ENCODE peak calls at places on chromosomes 2 and 18, in nine cellular contexts. Z is neural progenitor cell; K is right cardiac atrium; X is PC-9; H is IMR-90; P is GM23248; M is psoas muscle; S is CD8-positive, alpha-beta T cell; O is spleen. N is an unnamed sample.

GRCh38 chr18:26655614-26656400 is 107.5 kb upstream of the KCTD1 start:
- DNase-seq in Z (peak; percentile 76), K (peak; percentile 68), X (peak; percentile 47), H (peak; percentile 11), P (peak; percentile 75), M (peak; percentile 48), S (no peak), O (no peak), N (no peak)

GRCh38 chr2:235688511-235689426 is 194.9 kb downstream of the AGAP1 start:
- DNase-seq in Z (no peak), K (no peak), X (no peak), H (no peak), P (no peak), M (no peak), S (no peak), O (no peak), N (no peak)

GRCh38 chr2:216743781-216744180 is 48.4 kb upstream of the IGFBP5 start:
- DNase-seq in Z (no peak), K (no peak), X (no peak), H (peak; percentile 30), P (no peak), M (no peak), S (no peak), O (no peak), N (no peak)

GRCh38 chr2:108560895-108561530 is 26.7 kb downstream of the LIMS1 start:
- DNase-seq in Z (no peak), K (no peak), X (no peak), H (no peak), P (no peak), M (no peak), S (no peak), O (no peak), N (no peak)

GRCh38 chr2:10935953-10936942 is 24.5 kb downstream of the KCNF1 start:
- DNase-seq in Z (no peak), K (no peak), X (peak; percentile 98), H (peak; percentile 100), P (peak; percentile 98), M (no peak), S (no peak), O (no peak), N (no peak)

GRCh38 chr2:121944072-121944829 is 188.8 kb downstream of the TSN start:
- DNase-seq in Z (no peak), K (peak; percentile 23), X (no peak), H (peak; percentile 56), P (peak; percentile 95), M (peak; percentile 17), S (no peak), O (no peak), N (peak; percentile 63)

GRCh38 chr2:29063646-29064372 is 10.5 kb downstream of the PCARE start:
- DNase-seq in Z (peak; percentile 68), K (no peak), X (peak; percentile 33), H (peak; percentile 68), P (peak; percentile 78), M (peak; percentile 25), S (no peak), O (no peak), N (no peak)

GRCh38 chr2:46170611-46171385 is 126.4 kb upstream of the EPAS1 start:
- DNase-seq in Z (no peak), K (no peak), X (no peak), H (no peak), P (no peak), M (no peak), S (no peak), O (peak; percentile 43), N (no peak)

GRCh38 chr2:217610411-217610814 is 392.4 kb downstream of the TNS1 start:
- DNase-seq in Z (no peak), K (no peak), X (no peak), H (no peak), P (no peak), M (no peak), S (peak; percentile 72), O (no peak), N (no peak)

GRCh38 chr2:44740678-44741077 is 200.8 kb upstream of the SIX3 start:
- DNase-seq in Z (no peak), K (no peak), X (peak; percentile 71), H (peak; percentile 12), P (peak; percentile 42), M (no peak), S (no peak), O (no peak), N (no peak)

GRCh38 chr18:48061781-48062570 is 131.5 kb upstream of the SMAD2 start:
- DNase-seq in Z (no peak), K (no peak), X (no peak), H (no peak), P (peak; percentile 19), M (no peak), S (no peak), O (peak; percentile 20), N (no peak)

GRCh38 chr2:148545387-148546256 is 98.9 kb upstream of the EPC2 start:
- DNase-seq in Z (no peak), K (no peak), X (no peak), H (no peak), P (no peak), M (no peak), S (no peak), O (no peak), N (no peak)

GRCh38 chr2:52916976-52917375 is 850.6 kb upstream of the CHAC2 start:
- DNase-seq in Z (no peak), K (no peak), X (no peak), H (no peak), P (no peak), M (no peak), S (no peak), O (no peak), N (no peak)

DNA sequence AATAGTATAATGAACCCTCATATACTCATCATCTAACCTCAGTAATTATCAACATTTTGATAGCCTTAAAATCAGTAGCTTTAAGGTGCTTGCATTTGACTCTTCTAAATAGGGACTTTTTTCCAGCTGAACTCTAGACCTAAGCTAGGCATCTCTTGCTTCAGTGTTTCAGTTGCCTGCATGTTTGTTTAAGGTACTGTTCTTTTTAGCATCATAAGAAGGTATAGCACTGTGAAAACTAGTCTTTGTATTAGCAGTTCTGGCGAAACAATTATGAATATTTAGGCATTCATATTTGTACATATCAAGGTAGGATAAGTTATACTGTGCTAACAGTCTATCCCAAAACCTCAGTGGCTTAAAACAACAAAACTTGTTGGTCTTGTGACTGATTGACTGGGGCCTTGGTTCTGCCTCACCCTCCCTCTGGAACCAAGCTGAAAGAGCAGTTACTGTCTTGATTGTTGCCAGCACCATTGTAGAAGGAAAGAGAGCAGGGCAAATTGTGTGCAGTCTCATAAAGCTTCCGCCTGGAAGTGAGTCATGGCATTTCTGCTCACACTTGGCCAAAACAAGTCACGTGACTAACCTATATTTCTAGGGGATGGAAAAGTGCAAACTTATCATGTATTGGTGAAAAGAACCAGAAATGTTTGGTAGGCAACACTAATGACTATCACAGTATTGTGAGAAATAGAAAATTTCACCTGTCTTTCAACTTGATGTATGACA is 24.3 kb downstream of the GALNT1 start:
- DNase-seq in Z (no peak), K (no peak), X (no peak), H (peak; percentile 43), P (peak; percentile 11), M (no peak), S (no peak), O (no peak), N (no peak)
- H3K27ac ChIP-seq in Z (no peak overlapping the region), K (no peak overlapping the region), X (no peak overlapping the region), H (no peak overlapping the region), P (no peak overlapping the region), M (no peak overlapping the region), S (no peak overlapping the region), O (no peak overlapping the region), N (no peak overlapping the region)

GRCh38 chr2:43302311-43303051 is 76.1 kb upstream of the ZFP36L2 start:
- DNase-seq in Z (no peak), K (no peak), X (no peak), H (no peak), P (no peak), M (no peak), S (no peak), O (no peak), N (no peak)

GRCh38 chr2:43298496-43298895 is 72.1 kb upstream of the ZFP36L2 start:
- DNase-seq in Z (no peak), K (no peak), X (peak; percentile 29), H (no peak), P (no peak), M (no peak), S (no peak), O (no peak), N (peak; percentile 2)

GRCh38 chr2:43300222-43300621 is 73.8 kb upstream of the ZFP36L2 start:
- DNase-seq in Z (no peak), K (no peak), X (peak; percentile 31), H (no peak), P (no peak), M (no peak), S (no peak), O (no peak), N (peak; percentile 0)

GRCh38 chr2:43303120-43303519 is 76.7 kb upstream of the ZFP36L2 start:
- DNase-seq in Z (no peak), K (no peak), X (no peak), H (no peak), P (no peak), M (no peak), S (no peak), O (no peak), N (no peak)

GRCh38 chr2:43300781-43301586 is 74.6 kb upstream of the ZFP36L2 start:
- DNase-seq in Z (no peak), K (no peak), X (peak; percentile 37), H (no peak), P (no peak), M (no peak), S (no peak), O (no peak), N (peak; percentile 75)
- H3K4me1 ChIP-seq in Z (peaks cover 12% of the 10 kb centered on the region), K (peaks cover 17% of the 10 kb centered on the region), X (peaks cover 42% of the 10 kb centered on the region), H (peaks cover 4% of the 10 kb centered on the region), P (no peaks in the 10 kb centered on the region), M (peaks cover 28% of the 10 kb centered on the region), S (no peaks in the 10 kb centered on the region), O (peaks cover 49% of the 10 kb centered on the region), N (peaks cover 54% of the 10 kb centered on the region)

GRCh38 chr2:31238126-31238905 is 4.4 kb downstream of the EHD3 start:
- DNase-seq in Z (no peak), K (no peak), X (no peak), H (no peak), P (no peak), M (no peak), S (peak; percentile 31), O (no peak), N (peak; percentile 54)
- H3K4me3 ChIP-seq in Z (no peak overlapping the region), K (no peak overlapping the region), X (no peak overlapping the region), H (no peak overlapping the region), P (no peak overlapping the region), M (no peak overlapping the region), S (no peak overlapping the region), O (no peak overlapping the region), N (no peak overlapping the region)

DNA sequence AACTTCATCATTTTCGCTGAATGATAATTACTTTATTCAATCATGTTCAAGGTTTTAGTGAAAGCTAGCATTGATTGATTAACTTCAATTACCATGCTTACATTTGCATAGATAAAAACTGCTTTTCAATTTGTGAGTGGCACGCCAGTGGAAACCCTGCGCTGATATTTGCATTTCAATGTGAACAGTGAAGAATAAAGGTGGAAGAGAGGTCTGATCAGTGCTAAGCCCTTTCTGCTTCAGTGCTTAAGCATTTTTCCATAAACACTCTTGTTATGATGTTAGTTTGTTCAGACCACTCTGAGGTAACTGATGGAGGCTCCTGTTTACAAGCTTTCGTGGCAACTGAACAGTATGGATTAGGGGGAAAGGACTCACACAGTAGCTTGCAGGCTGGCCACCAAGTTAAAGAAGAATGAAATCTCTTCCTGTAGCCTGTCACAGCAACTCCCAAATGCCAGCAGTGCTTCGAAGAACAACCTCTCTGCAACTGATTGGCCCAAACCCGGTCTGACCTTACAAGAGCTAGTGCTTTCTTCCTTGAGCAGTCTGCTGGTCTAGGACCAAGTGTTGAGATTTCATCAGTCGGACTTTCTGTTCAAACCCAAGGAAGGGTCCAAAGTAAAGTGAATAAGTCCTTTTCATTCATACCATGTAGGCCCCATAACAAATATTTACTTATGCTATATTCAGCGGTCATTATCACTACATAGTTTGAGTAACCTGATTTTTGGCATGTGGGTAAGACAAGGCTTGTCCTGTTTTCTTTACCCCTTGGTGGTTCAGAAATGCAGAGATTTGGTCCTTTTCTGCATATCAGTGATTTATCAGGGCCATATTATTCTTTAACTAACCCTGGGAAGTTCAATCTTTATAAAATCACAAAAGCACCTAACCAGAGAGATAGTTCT is 157.1 kb downstream of the GPD2 start:
- DNase-seq in Z (peak; percentile 50), K (no peak), X (no peak), H (no peak), P (no peak), M (no peak), S (no peak), O (no peak), N (no peak)
- H3K27ac ChIP-seq in Z (peak overlapping the region; percentile 47), K (no peak overlapping the region), X (no peak overlapping the region), H (no peak overlapping the region), P (no peak overlapping the region), M (no peak overlapping the region), S (no peak overlapping the region), O (no peak overlapping the region), N (no peak overlapping the region)